ENCODE peak calls at places on chromosome 4, in seven cellular contexts. One of them, this sample, is unnamed.
A peak's percentile ranks its signal among the peaks of the same experiment; 100 is the strongest.

GRCh38 chr4:139665690-139666529 is at the start of gene MGST2:
- DNase-seq in activated CD8-positive, alpha-beta T cell treated with anti-CD3 and anti-CD28 coated beads for 36 hours: peak; percentile 59
- DNase-seq in AG10803: peak; percentile 80
- DNase-seq in MCF 10A: peak; percentile 65
- DNase-seq in NB4: peak; percentile 79
- DNase-seq in CD4-positive, alpha-beta T cell: peak; percentile 5
- DNase-seq in fibroblast of mammary gland: peak; percentile 59
- DNase-seq in this sample: peak; percentile 48

GRCh38 chr4:33873791-33874190 is 2370.5 kb downstream of the ARAP2 start:
- DNase-seq in activated CD8-positive, alpha-beta T cell treated with anti-CD3 and anti-CD28 coated beads for 36 hours: no peak
- DNase-seq in AG10803: no peak
- DNase-seq in MCF 10A: no peak
- DNase-seq in NB4: no peak
- DNase-seq in CD4-positive, alpha-beta T cell: no peak
- DNase-seq in fibroblast of mammary gland: no peak
- DNase-seq in this sample: no peak

GRCh38 chr4:168797176-168797575 is 212.9 kb downstream of the CBR4 start:
- DNase-seq in activated CD8-positive, alpha-beta T cell treated with anti-CD3 and anti-CD28 coated beads for 36 hours: no peak
- DNase-seq in AG10803: peak; percentile 67
- DNase-seq in MCF 10A: peak; percentile 80
- DNase-seq in NB4: peak; percentile 55
- DNase-seq in CD4-positive, alpha-beta T cell: no peak
- DNase-seq in fibroblast of mammary gland: peak; percentile 93
- DNase-seq in this sample: no peak

GRCh38 chr4:14368391-14368790 is 633.9 kb upstream of the CPEB2 start:
- DNase-seq in activated CD8-positive, alpha-beta T cell treated with anti-CD3 and anti-CD28 coated beads for 36 hours: no peak
- DNase-seq in AG10803: no peak
- DNase-seq in MCF 10A: no peak
- DNase-seq in NB4: no peak
- DNase-seq in CD4-positive, alpha-beta T cell: no peak
- DNase-seq in fibroblast of mammary gland: no peak
- DNase-seq in this sample: no peak

GRCh38 chr4:140300271-140300970 is 73.0 kb upstream of the SCOC start:
- DNase-seq in activated CD8-positive, alpha-beta T cell treated with anti-CD3 and anti-CD28 coated beads for 36 hours: peak; percentile 5
- DNase-seq in AG10803: peak; percentile 77
- DNase-seq in MCF 10A: peak; percentile 93
- DNase-seq in NB4: peak; percentile 12
- DNase-seq in CD4-positive, alpha-beta T cell: no peak
- DNase-seq in fibroblast of mammary gland: peak; percentile 80
- DNase-seq in this sample: no peak

GRCh38 chr4:41359069-41359769 is 102.5 kb downstream of the UCHL1 start:
- DNase-seq in activated CD8-positive, alpha-beta T cell treated with anti-CD3 and anti-CD28 coated beads for 36 hours: no peak
- DNase-seq in AG10803: no peak
- DNase-seq in MCF 10A: no peak
- DNase-seq in NB4: no peak
- DNase-seq in CD4-positive, alpha-beta T cell: no peak
- DNase-seq in fibroblast of mammary gland: no peak
- DNase-seq in this sample: no peak

GRCh38 chr4:98939892-98940298 is 11.0 kb upstream of the EIF4E start:
- DNase-seq in activated CD8-positive, alpha-beta T cell treated with anti-CD3 and anti-CD28 coated beads for 36 hours: no peak
- DNase-seq in AG10803: peak; percentile 74
- DNase-seq in MCF 10A: peak; percentile 68
- DNase-seq in NB4: peak; percentile 59
- DNase-seq in CD4-positive, alpha-beta T cell: no peak
- DNase-seq in fibroblast of mammary gland: peak; percentile 78
- DNase-seq in this sample: peak; percentile 8

GRCh38 chr4:14880805-14881204 is 121.5 kb upstream of the CPEB2 start:
- DNase-seq in activated CD8-positive, alpha-beta T cell treated with anti-CD3 and anti-CD28 coated beads for 36 hours: no peak
- DNase-seq in AG10803: no peak
- DNase-seq in MCF 10A: no peak
- DNase-seq in NB4: no peak
- DNase-seq in CD4-positive, alpha-beta T cell: no peak
- DNase-seq in fibroblast of mammary gland: no peak
- DNase-seq in this sample: no peak

GRCh38 chr4:103934178-103934789 is 214.5 kb upstream of the TACR3 start:
- DNase-seq in activated CD8-positive, alpha-beta T cell treated with anti-CD3 and anti-CD28 coated beads for 36 hours: peak; percentile 10
- DNase-seq in AG10803: peak; percentile 43
- DNase-seq in MCF 10A: peak; percentile 67
- DNase-seq in NB4: peak; percentile 53
- DNase-seq in CD4-positive, alpha-beta T cell: no peak
- DNase-seq in fibroblast of mammary gland: peak; percentile 67
- DNase-seq in this sample: peak; percentile 45

GRCh38 chr4:95478679-95479078 is 70.1 kb downstream of the UNC5C start:
- DNase-seq in activated CD8-positive, alpha-beta T cell treated with anti-CD3 and anti-CD28 coated beads for 36 hours: no peak
- DNase-seq in AG10803: no peak
- DNase-seq in MCF 10A: no peak
- DNase-seq in NB4: no peak
- DNase-seq in CD4-positive, alpha-beta T cell: no peak
- DNase-seq in fibroblast of mammary gland: no peak
- DNase-seq in this sample: no peak

GRCh38 chr4:1364217-1364616 is 17.2 kb downstream of the UVSSA start:
- DNase-seq in activated CD8-positive, alpha-beta T cell treated with anti-CD3 and anti-CD28 coated beads for 36 hours: no peak
- DNase-seq in AG10803: no peak
- DNase-seq in MCF 10A: no peak
- DNase-seq in NB4: no peak
- DNase-seq in CD4-positive, alpha-beta T cell: no peak
- DNase-seq in fibroblast of mammary gland: no peak
- DNase-seq in this sample: no peak

GRCh38 chr4:144703494-144703893 is 57.5 kb downstream of the HHIP start:
- DNase-seq in activated CD8-positive, alpha-beta T cell treated with anti-CD3 and anti-CD28 coated beads for 36 hours: no peak
- DNase-seq in AG10803: no peak
- DNase-seq in MCF 10A: no peak
- DNase-seq in NB4: no peak
- DNase-seq in CD4-positive, alpha-beta T cell: no peak
- DNase-seq in fibroblast of mammary gland: no peak
- DNase-seq in this sample: no peak

GRCh38 chr4:134219043-134219442 is 17.5 kb upstream of the PABPC4L start:
- DNase-seq in activated CD8-positive, alpha-beta T cell treated with anti-CD3 and anti-CD28 coated beads for 36 hours: no peak
- DNase-seq in AG10803: no peak
- DNase-seq in MCF 10A: no peak
- DNase-seq in NB4: no peak
- DNase-seq in CD4-positive, alpha-beta T cell: no peak
- DNase-seq in fibroblast of mammary gland: no peak
- DNase-seq in this sample: no peak

GRCh38 chr4:169823685-169824084 is 65.9 kb upstream of the HPF1 start:
- DNase-seq in activated CD8-positive, alpha-beta T cell treated with anti-CD3 and anti-CD28 coated beads for 36 hours: peak; percentile 38
- DNase-seq in AG10803: peak; percentile 52
- DNase-seq in MCF 10A: peak; percentile 70
- DNase-seq in NB4: peak; percentile 64
- DNase-seq in CD4-positive, alpha-beta T cell: no peak
- DNase-seq in fibroblast of mammary gland: peak; percentile 67
- DNase-seq in this sample: peak; percentile 46

GRCh38 chr4:137545461-137545861 is 13.2 kb upstream of the PCDH18 start:
- DNase-seq in activated CD8-positive, alpha-beta T cell treated with anti-CD3 and anti-CD28 coated beads for 36 hours: no peak
- DNase-seq in AG10803: peak; percentile 97
- DNase-seq in MCF 10A: peak; percentile 36
- DNase-seq in NB4: no peak
- DNase-seq in CD4-positive, alpha-beta T cell: no peak
- DNase-seq in fibroblast of mammary gland: peak; percentile 89
- DNase-seq in this sample: no peak

GRCh38 chr4:166174717-166175510 is 301.9 kb downstream of the TLL1 start:
- DNase-seq in activated CD8-positive, alpha-beta T cell treated with anti-CD3 and anti-CD28 coated beads for 36 hours: no peak
- DNase-seq in AG10803: no peak
- DNase-seq in MCF 10A: peak; percentile 31
- DNase-seq in NB4: peak; percentile 4
- DNase-seq in CD4-positive, alpha-beta T cell: no peak
- DNase-seq in fibroblast of mammary gland: peak; percentile 3
- DNase-seq in this sample: no peak

GRCh38 chr4:95045429-95045828 is 287.7 kb downstream of the BMPR1B start:
- DNase-seq in activated CD8-positive, alpha-beta T cell treated with anti-CD3 and anti-CD28 coated beads for 36 hours: no peak
- DNase-seq in AG10803: no peak
- DNase-seq in MCF 10A: no peak
- DNase-seq in NB4: no peak
- DNase-seq in CD4-positive, alpha-beta T cell: no peak
- DNase-seq in fibroblast of mammary gland: no peak
- DNase-seq in this sample: no peak

GRCh38 chr4:146255463-146255862 is 41.1 kb downstream of the REELD1 start:
- DNase-seq in activated CD8-positive, alpha-beta T cell treated with anti-CD3 and anti-CD28 coated beads for 36 hours: no peak
- DNase-seq in AG10803: peak; percentile 68
- DNase-seq in MCF 10A: no peak
- DNase-seq in NB4: no peak
- DNase-seq in CD4-positive, alpha-beta T cell: no peak
- DNase-seq in fibroblast of mammary gland: peak; percentile 39
- DNase-seq in this sample: no peak

GRCh38 chr4:88771883-88772450 is 74.3 kb upstream of the NAP1L5 start:
- DNase-seq in activated CD8-positive, alpha-beta T cell treated with anti-CD3 and anti-CD28 coated beads for 36 hours: no peak
- DNase-seq in AG10803: no peak
- DNase-seq in MCF 10A: no peak
- DNase-seq in NB4: no peak
- DNase-seq in CD4-positive, alpha-beta T cell: no peak
- DNase-seq in fibroblast of mammary gland: no peak
- DNase-seq in this sample: no peak

GRCh38 chr4:20391912-20392311 is 140.2 kb downstream of the SLIT2 start:
- DNase-seq in activated CD8-positive, alpha-beta T cell treated with anti-CD3 and anti-CD28 coated beads for 36 hours: no peak
- DNase-seq in AG10803: no peak
- DNase-seq in MCF 10A: no peak
- DNase-seq in NB4: no peak
- DNase-seq in CD4-positive, alpha-beta T cell: no peak
- DNase-seq in fibroblast of mammary gland: no peak
- DNase-seq in this sample: no peak

GRCh38 chr4:6926681-6927478 is 17.3 kb downstream of the TBC1D14 start:
- DNase-seq in activated CD8-positive, alpha-beta T cell treated with anti-CD3 and anti-CD28 coated beads for 36 hours: peak; percentile 63
- DNase-seq in AG10803: no peak
- DNase-seq in MCF 10A: no peak
- DNase-seq in NB4: peak; percentile 66
- DNase-seq in CD4-positive, alpha-beta T cell: peak; percentile 73
- DNase-seq in fibroblast of mammary gland: peak; percentile 33
- DNase-seq in this sample: no peak

GRCh38 chr4:6923507-6923906 is 13.9 kb downstream of the TBC1D14 start:
- DNase-seq in activated CD8-positive, alpha-beta T cell treated with anti-CD3 and anti-CD28 coated beads for 36 hours: no peak
- DNase-seq in AG10803: no peak
- DNase-seq in MCF 10A: no peak
- DNase-seq in NB4: no peak
- DNase-seq in CD4-positive, alpha-beta T cell: no peak
- DNase-seq in fibroblast of mammary gland: no peak
- DNase-seq in this sample: no peak

GRCh38 chr4:6925357-6925836 is 15.8 kb downstream of the TBC1D14 start:
- DNase-seq in activated CD8-positive, alpha-beta T cell treated with anti-CD3 and anti-CD28 coated beads for 36 hours: peak; percentile 35
- DNase-seq in AG10803: no peak
- DNase-seq in MCF 10A: no peak
- DNase-seq in NB4: peak; percentile 97
- DNase-seq in CD4-positive, alpha-beta T cell: no peak
- DNase-seq in fibroblast of mammary gland: no peak
- DNase-seq in this sample: no peak

GRCh38 chr4:6926081-6926480 is 16.5 kb downstream of the TBC1D14 start:
- DNase-seq in activated CD8-positive, alpha-beta T cell treated with anti-CD3 and anti-CD28 coated beads for 36 hours: peak; percentile 45
- DNase-seq in AG10803: no peak
- DNase-seq in MCF 10A: no peak
- DNase-seq in NB4: peak; percentile 92
- DNase-seq in CD4-positive, alpha-beta T cell: no peak
- DNase-seq in fibroblast of mammary gland: no peak
- DNase-seq in this sample: no peak

DNA sequence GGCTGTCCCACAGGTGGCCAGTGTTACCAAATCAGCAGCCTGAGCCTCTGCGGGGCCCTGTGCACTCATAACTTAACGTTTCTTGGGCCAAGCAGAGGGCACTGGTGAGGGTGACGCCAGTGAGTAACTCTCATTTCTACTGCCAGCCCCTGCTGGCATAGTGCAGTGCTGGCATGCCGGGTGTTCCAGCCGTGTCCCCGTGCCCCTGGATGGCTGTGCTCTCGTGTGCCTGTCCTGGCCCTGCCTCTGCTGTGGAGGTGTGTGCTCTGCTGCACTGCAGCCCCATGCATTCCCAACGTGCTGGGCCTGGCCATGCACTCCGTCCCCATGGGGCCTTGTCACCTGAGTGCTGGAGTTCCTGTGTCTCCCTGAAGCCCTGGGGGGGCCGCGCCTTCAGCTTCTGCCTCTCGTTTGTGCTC is 14.7 kb downstream of the TBC1D14 start:
- DNase-seq in activated CD8-positive, alpha-beta T cell treated with anti-CD3 and anti-CD28 coated beads for 36 hours: no peak
- DNase-seq in AG10803: no peak
- DNase-seq in MCF 10A: no peak
- DNase-seq in NB4: no peak
- DNase-seq in CD4-positive, alpha-beta T cell: no peak
- DNase-seq in fibroblast of mammary gland: no peak
- DNase-seq in this sample: no peak
- TF ChIP-seq CTCF in activated CD8-positive, alpha-beta T cell treated with anti-CD3 and anti-CD28 coated beads for 36 hours: no peak
- TF ChIP-seq CTCF in AG10803: no peak
- TF ChIP-seq CTCF in MCF 10A: no peak
- TF ChIP-seq CTCF in NB4: no peak
- TF ChIP-seq CTCF in CD4-positive, alpha-beta T cell: no peak
- TF ChIP-seq CTCF in fibroblast of mammary gland: no peak
- TF ChIP-seq CTCF in this sample: no peak

GRCh38 chr4:123399638-123400358 is 3.2 kb downstream of the SPRY1 start:
- DNase-seq in activated CD8-positive, alpha-beta T cell treated with anti-CD3 and anti-CD28 coated beads for 36 hours: no peak
- DNase-seq in AG10803: peak; percentile 17
- DNase-seq in MCF 10A: peak; percentile 29
- DNase-seq in NB4: peak; percentile 41
- DNase-seq in CD4-positive, alpha-beta T cell: no peak
- DNase-seq in fibroblast of mammary gland: peak; percentile 42
- DNase-seq in this sample: no peak
- TF ChIP-seq CTCF in activated CD8-positive, alpha-beta T cell treated with anti-CD3 and anti-CD28 coated beads for 36 hours: no peak
- TF ChIP-seq CTCF in AG10803: no peak
- TF ChIP-seq CTCF in MCF 10A: no peak
- TF ChIP-seq CTCF in NB4: no peak
- TF ChIP-seq CTCF in CD4-positive, alpha-beta T cell: no peak
- TF ChIP-seq CTCF in fibroblast of mammary gland: no peak
- TF ChIP-seq CTCF in this sample: no peak

GRCh38 chr4:176054942-176055341 is 10.7 kb upstream of the WDR17 start:
- DNase-seq in activated CD8-positive, alpha-beta T cell treated with anti-CD3 and anti-CD28 coated beads for 36 hours: no peak
- DNase-seq in AG10803: peak; percentile 3
- DNase-seq in MCF 10A: no peak
- DNase-seq in NB4: no peak
- DNase-seq in CD4-positive, alpha-beta T cell: no peak
- DNase-seq in fibroblast of mammary gland: peak; percentile 3
- DNase-seq in this sample: no peak

GRCh38 chr4:176048631-176049030 is 17.0 kb upstream of the WDR17 start:
- DNase-seq in activated CD8-positive, alpha-beta T cell treated with anti-CD3 and anti-CD28 coated beads for 36 hours: no peak
- DNase-seq in AG10803: no peak
- DNase-seq in MCF 10A: no peak
- DNase-seq in NB4: no peak
- DNase-seq in CD4-positive, alpha-beta T cell: no peak
- DNase-seq in fibroblast of mammary gland: no peak
- DNase-seq in this sample: no peak

GRCh38 chr4:176053785-176054184 is 11.9 kb upstream of the WDR17 start:
- DNase-seq in activated CD8-positive, alpha-beta T cell treated with anti-CD3 and anti-CD28 coated beads for 36 hours: no peak
- DNase-seq in AG10803: no peak
- DNase-seq in MCF 10A: no peak
- DNase-seq in NB4: no peak
- DNase-seq in CD4-positive, alpha-beta T cell: no peak
- DNase-seq in fibroblast of mammary gland: no peak
- DNase-seq in this sample: no peak

DNA sequence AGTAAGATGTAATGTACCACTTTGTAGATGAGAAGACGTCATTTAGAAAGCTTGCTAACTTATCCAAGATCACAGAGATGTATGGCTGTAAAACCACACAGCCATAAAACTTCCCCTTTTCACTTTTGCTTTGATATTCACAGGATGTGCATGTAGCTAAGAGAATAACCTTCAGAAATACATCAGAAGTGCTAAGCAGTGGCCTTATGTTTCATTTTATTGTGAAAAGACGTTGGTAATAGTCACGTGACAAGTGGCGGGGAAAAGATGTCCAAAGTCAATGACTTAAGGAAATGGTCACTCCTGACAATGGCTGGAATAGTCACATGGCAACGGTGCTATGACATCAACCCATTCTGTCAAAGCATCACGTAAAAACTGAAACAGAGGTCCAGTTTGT is 12.9 kb upstream of the WDR17 start:
- DNase-seq in activated CD8-positive, alpha-beta T cell treated with anti-CD3 and anti-CD28 coated beads for 36 hours: no peak
- DNase-seq in AG10803: no peak
- DNase-seq in MCF 10A: no peak
- DNase-seq in NB4: peak; percentile 6
- DNase-seq in CD4-positive, alpha-beta T cell: no peak
- DNase-seq in fibroblast of mammary gland: no peak
- DNase-seq in this sample: no peak
- TF ChIP-seq CTCF in activated CD8-positive, alpha-beta T cell treated with anti-CD3 and anti-CD28 coated beads for 36 hours: no peak
- TF ChIP-seq CTCF in AG10803: no peak
- TF ChIP-seq CTCF in MCF 10A: no peak
- TF ChIP-seq CTCF in NB4: no peak
- TF ChIP-seq CTCF in CD4-positive, alpha-beta T cell: no peak
- TF ChIP-seq CTCF in fibroblast of mammary gland: no peak
- TF ChIP-seq CTCF in this sample: no peak

GRCh38 chr4:150447356-150447755 is 134.6 kb upstream of the MAB21L2 start:
- DNase-seq in activated CD8-positive, alpha-beta T cell treated with anti-CD3 and anti-CD28 coated beads for 36 hours: no peak
- DNase-seq in AG10803: no peak
- DNase-seq in MCF 10A: no peak
- DNase-seq in NB4: no peak
- DNase-seq in CD4-positive, alpha-beta T cell: no peak
- DNase-seq in fibroblast of mammary gland: no peak
- DNase-seq in this sample: no peak
- TF ChIP-seq CTCF in activated CD8-positive, alpha-beta T cell treated with anti-CD3 and anti-CD28 coated beads for 36 hours: no peak
- TF ChIP-seq CTCF in AG10803: no peak
- TF ChIP-seq CTCF in MCF 10A: no peak
- TF ChIP-seq CTCF in NB4: no peak
- TF ChIP-seq CTCF in CD4-positive, alpha-beta T cell: no peak
- TF ChIP-seq CTCF in fibroblast of mammary gland: no peak
- TF ChIP-seq CTCF in this sample: no peak